ENCODE peak calls at places on chromosomes 11 and 22, in ten cellular contexts. One of them, this sample, is unnamed.
A peak's percentile ranks its signal among the peaks of the same experiment; 100 is the strongest.

GRCh38 chr22:49880281-49880680 is 26.6 kb downstream of the ZBED4 start:
- DNase-seq in body of pancreas: no peak
- DNase-seq in lower leg skin: no peak
- DNase-seq in HCT116: no peak
- DNase-seq in GM12891: peak; percentile 49
- DNase-seq in transverse colon: peak; percentile 18
- DNase-seq in heart left ventricle: no peak
- DNase-seq in A549: no peak
- DNase-seq in spleen: peak; percentile 73
- DNase-seq in ovary: no peak
- DNase-seq in this sample: peak; percentile 16

GRCh38 chr11:19714387-19715363 is 2.0 kb downstream of the NAV2 start:
- DNase-seq in body of pancreas: no peak
- DNase-seq in lower leg skin: no peak
- DNase-seq in HCT116: no peak
- DNase-seq in GM12891: no peak
- DNase-seq in transverse colon: no peak
- DNase-seq in heart left ventricle: peak; percentile 68
- DNase-seq in A549: no peak
- DNase-seq in spleen: no peak
- DNase-seq in ovary: peak; percentile 28
- DNase-seq in this sample: no peak

GRCh38 chr11:1566381-1567051 is 5.6 kb downstream of the DUSP8 start:
- DNase-seq in body of pancreas: no peak
- DNase-seq in lower leg skin: no peak
- DNase-seq in HCT116: no peak
- DNase-seq in GM12891: peak; percentile 15
- DNase-seq in transverse colon: no peak
- DNase-seq in heart left ventricle: no peak
- DNase-seq in A549: no peak
- DNase-seq in spleen: peak; percentile 74
- DNase-seq in ovary: no peak
- DNase-seq in this sample: no peak

GRCh38 chr11:63834532-63835155 is 4.3 kb upstream of the MARK2 start:
- DNase-seq in body of pancreas: no peak
- DNase-seq in lower leg skin: no peak
- DNase-seq in HCT116: no peak
- DNase-seq in GM12891: no peak
- DNase-seq in transverse colon: no peak
- DNase-seq in heart left ventricle: no peak
- DNase-seq in A549: no peak
- DNase-seq in spleen: no peak
- DNase-seq in ovary: no peak
- DNase-seq in this sample: no peak

GRCh38 chr11:62881579-62882427 is 1.1 kb downstream of the SLC3A2 start:
- DNase-seq in body of pancreas: peak; percentile 91
- DNase-seq in lower leg skin: peak; percentile 99
- DNase-seq in HCT116: peak; percentile 90
- DNase-seq in GM12891: no peak
- DNase-seq in transverse colon: peak; percentile 94
- DNase-seq in heart left ventricle: peak; percentile 93
- DNase-seq in A549: peak; percentile 97
- DNase-seq in spleen: peak; percentile 96
- DNase-seq in ovary: peak; percentile 95
- DNase-seq in this sample: peak; percentile 99

GRCh38 chr11:134449713-134450112 is 37.7 kb upstream of the B3GAT1 start:
- DNase-seq in body of pancreas: no peak
- DNase-seq in lower leg skin: no peak
- DNase-seq in HCT116: peak; percentile 4
- DNase-seq in GM12891: no peak
- DNase-seq in transverse colon: no peak
- DNase-seq in heart left ventricle: no peak
- DNase-seq in A549: no peak
- DNase-seq in spleen: no peak
- DNase-seq in ovary: no peak
- DNase-seq in this sample: no peak

GRCh38 chr11:88284306-88285057 is 53.1 kb downstream of the CTSC start:
- DNase-seq in body of pancreas: no peak
- DNase-seq in lower leg skin: no peak
- DNase-seq in HCT116: no peak
- DNase-seq in GM12891: no peak
- DNase-seq in transverse colon: no peak
- DNase-seq in heart left ventricle: no peak
- DNase-seq in A549: no peak
- DNase-seq in spleen: no peak
- DNase-seq in ovary: no peak
- DNase-seq in this sample: no peak

GRCh38 chr11:63553759-63554158 is 9.4 kb downstream of the PLAAT2 start:
- DNase-seq in body of pancreas: no peak
- DNase-seq in lower leg skin: no peak
- DNase-seq in HCT116: no peak
- DNase-seq in GM12891: peak; percentile 56
- DNase-seq in transverse colon: no peak
- DNase-seq in heart left ventricle: no peak
- DNase-seq in A549: no peak
- DNase-seq in spleen: no peak
- DNase-seq in ovary: no peak
- DNase-seq in this sample: no peak

DNA sequence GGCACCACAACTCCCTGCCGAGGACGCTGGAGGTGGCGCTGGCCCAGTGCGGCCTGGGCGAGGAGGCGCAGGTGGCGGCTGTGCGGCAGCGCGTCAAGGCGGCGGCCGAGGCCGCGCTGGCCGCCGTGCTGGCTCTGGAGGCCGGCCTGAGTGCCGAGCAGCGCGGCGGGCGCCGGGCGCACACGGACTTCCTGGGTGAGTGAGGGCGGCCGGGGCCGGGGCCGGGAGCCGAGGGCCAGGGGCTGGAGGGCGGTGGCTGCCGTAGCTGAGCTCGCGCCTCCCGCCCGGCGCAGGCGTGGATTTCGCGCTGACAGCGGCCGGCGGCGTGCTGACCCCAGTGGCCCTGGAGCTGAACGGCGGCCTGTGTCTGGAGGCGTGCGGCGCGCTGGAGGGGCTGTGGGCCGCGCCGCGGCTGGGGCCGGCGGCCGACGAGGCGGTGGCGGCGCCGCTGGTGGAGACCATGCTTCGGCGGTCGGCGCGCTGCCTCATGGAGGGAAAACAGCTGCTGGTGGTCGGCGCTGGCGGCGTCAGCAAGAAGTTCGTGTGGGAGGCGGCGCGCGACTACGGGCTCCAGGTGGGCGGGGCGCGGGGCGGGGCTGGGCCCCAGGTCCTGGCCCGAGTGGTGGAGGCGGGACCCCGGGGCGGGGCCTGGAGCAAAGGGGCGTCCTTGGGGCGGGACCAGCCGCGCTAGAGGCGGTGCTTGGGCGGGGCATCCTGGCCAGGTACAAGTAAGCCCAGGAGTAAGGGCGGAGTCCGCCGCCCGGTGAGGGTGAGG is 5.4 kb downstream of the CARNS1 start:
- DNase-seq in body of pancreas: peak; percentile 99
- DNase-seq in lower leg skin: peak; percentile 95
- DNase-seq in HCT116: peak; percentile 81
- DNase-seq in GM12891: peak; percentile 99
- DNase-seq in transverse colon: peak; percentile 99
- DNase-seq in heart left ventricle: peak; percentile 97
- DNase-seq in A549: peak; percentile 80
- DNase-seq in spleen: peak; percentile 100
- DNase-seq in ovary: peak; percentile 98
- DNase-seq in this sample: peak; percentile 97
- TF ChIP-seq POLR2A in body of pancreas: no peak
- TF ChIP-seq POLR2A in lower leg skin: no peak
- TF ChIP-seq POLR2A in HCT116: no peak
- TF ChIP-seq POLR2A in GM12891: no peak
- TF ChIP-seq POLR2A in transverse colon: peak; percentile 20
- TF ChIP-seq POLR2A in heart left ventricle: peak; percentile 81
- TF ChIP-seq POLR2A in A549: peak; percentile 61
- TF ChIP-seq POLR2A in spleen: peak; percentile 18
- TF ChIP-seq POLR2A in ovary: peak; percentile 59
- TF ChIP-seq POLR2A in this sample: peak; percentile 43

GRCh38 chr11:72721276-72721675 is 30.9 kb downstream of the ARAP1 start:
- DNase-seq in body of pancreas: no peak
- DNase-seq in lower leg skin: no peak
- DNase-seq in HCT116: no peak
- DNase-seq in GM12891: no peak
- DNase-seq in transverse colon: no peak
- DNase-seq in heart left ventricle: peak; percentile 21
- DNase-seq in A549: no peak
- DNase-seq in spleen: no peak
- DNase-seq in ovary: no peak
- DNase-seq in this sample: peak; percentile 36

GRCh38 chr11:72720806-72721205 is 31.4 kb downstream of the ARAP1 start:
- DNase-seq in body of pancreas: no peak
- DNase-seq in lower leg skin: no peak
- DNase-seq in HCT116: no peak
- DNase-seq in GM12891: no peak
- DNase-seq in transverse colon: no peak
- DNase-seq in heart left ventricle: peak; percentile 40
- DNase-seq in A549: no peak
- DNase-seq in spleen: no peak
- DNase-seq in ovary: no peak
- DNase-seq in this sample: no peak

GRCh38 chr11:72723508-72723907 is 28.7 kb downstream of the ARAP1 start:
- DNase-seq in body of pancreas: no peak
- DNase-seq in lower leg skin: no peak
- DNase-seq in HCT116: no peak
- DNase-seq in GM12891: no peak
- DNase-seq in transverse colon: no peak
- DNase-seq in heart left ventricle: no peak
- DNase-seq in A549: no peak
- DNase-seq in spleen: no peak
- DNase-seq in ovary: no peak
- DNase-seq in this sample: no peak

GRCh38 chr11:72721689-72722049 is 30.5 kb downstream of the ARAP1 start:
- DNase-seq in body of pancreas: peak; percentile 47
- DNase-seq in lower leg skin: no peak
- DNase-seq in HCT116: no peak
- DNase-seq in GM12891: no peak
- DNase-seq in transverse colon: peak; percentile 56
- DNase-seq in heart left ventricle: peak; percentile 70
- DNase-seq in A549: no peak
- DNase-seq in spleen: peak; percentile 88
- DNase-seq in ovary: no peak
- DNase-seq in this sample: peak; percentile 70

DNA sequence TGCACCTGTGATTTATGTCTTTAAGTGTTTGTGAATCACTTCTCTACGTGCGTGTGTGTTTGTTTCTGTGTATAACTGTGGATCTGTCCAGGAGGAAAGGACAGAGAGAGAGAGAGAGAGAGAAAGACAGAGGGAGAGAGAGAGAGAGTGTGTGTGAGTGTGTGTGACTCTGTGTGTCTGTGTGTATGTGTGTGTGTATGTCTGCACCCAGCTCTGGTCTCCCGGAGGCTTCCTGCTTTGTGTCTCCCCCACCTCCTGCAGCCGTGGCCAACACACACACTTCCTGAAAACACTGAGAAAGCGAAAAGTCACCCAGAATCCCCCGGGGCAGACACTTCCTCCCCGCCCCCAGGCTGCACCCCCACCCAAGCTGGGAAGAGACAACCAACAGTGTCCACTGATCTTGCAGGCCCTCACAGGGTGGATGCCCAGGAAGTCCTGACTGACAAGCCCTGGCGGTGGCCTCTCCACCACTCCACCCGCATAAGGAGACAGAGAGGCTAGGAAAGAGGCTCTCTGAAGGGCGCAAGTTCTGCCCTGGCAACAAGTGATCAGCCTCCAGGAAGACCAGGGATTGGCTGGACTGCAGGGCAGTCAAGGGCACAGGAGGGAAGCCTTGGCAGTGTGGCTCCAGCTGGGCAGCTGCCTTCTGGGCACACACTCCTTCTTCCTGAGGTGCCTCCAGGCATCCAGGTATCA is 30.0 kb downstream of the ARAP1 start:
- DNase-seq in body of pancreas: peak; percentile 90
- DNase-seq in lower leg skin: peak; percentile 89
- DNase-seq in HCT116: peak; percentile 81
- DNase-seq in GM12891: peak; percentile 90
- DNase-seq in transverse colon: peak; percentile 91
- DNase-seq in heart left ventricle: peak; percentile 92
- DNase-seq in A549: peak; percentile 97
- DNase-seq in spleen: peak; percentile 96
- DNase-seq in ovary: peak; percentile 87
- DNase-seq in this sample: peak; percentile 93
- TF ChIP-seq POLR2A in body of pancreas: peak; percentile 85
- TF ChIP-seq POLR2A in lower leg skin: no peak
- TF ChIP-seq POLR2A in HCT116: peak; percentile 25
- TF ChIP-seq POLR2A in GM12891: peak; percentile 75
- TF ChIP-seq POLR2A in transverse colon: peak; percentile 82
- TF ChIP-seq POLR2A in heart left ventricle: peak; percentile 66
- TF ChIP-seq POLR2A in A549: peak; percentile 54
- TF ChIP-seq POLR2A in spleen: no peak
- TF ChIP-seq POLR2A in ovary: peak; percentile 38
- TF ChIP-seq POLR2A in this sample: peak; percentile 79

GRCh38 chr11:208177-208916 is 839 bp downstream of the RIC8A start:
- DNase-seq in body of pancreas: peak; percentile 80
- DNase-seq in lower leg skin: peak; percentile 63
- DNase-seq in HCT116: peak; percentile 43
- DNase-seq in GM12891: peak; percentile 98
- DNase-seq in transverse colon: peak; percentile 88
- DNase-seq in heart left ventricle: peak; percentile 88
- DNase-seq in A549: peak; percentile 73
- DNase-seq in spleen: peak; percentile 97
- DNase-seq in ovary: peak; percentile 79
- DNase-seq in this sample: peak; percentile 92

GRCh38 chr11:208917-209260 is 1.4 kb downstream of the RIC8A start:
- DNase-seq in body of pancreas: no peak
- DNase-seq in lower leg skin: no peak
- DNase-seq in HCT116: no peak
- DNase-seq in GM12891: no peak
- DNase-seq in transverse colon: no peak
- DNase-seq in heart left ventricle: no peak
- DNase-seq in A549: peak; percentile 18
- DNase-seq in spleen: no peak
- DNase-seq in ovary: peak; percentile 65
- DNase-seq in this sample: no peak

GRCh38 chr11:210803-211180 is 3.3 kb downstream of the RIC8A start:
- DNase-seq in body of pancreas: no peak
- DNase-seq in lower leg skin: no peak
- DNase-seq in HCT116: no peak
- DNase-seq in GM12891: no peak
- DNase-seq in transverse colon: no peak
- DNase-seq in heart left ventricle: no peak
- DNase-seq in A549: no peak
- DNase-seq in spleen: no peak
- DNase-seq in ovary: no peak
- DNase-seq in this sample: no peak

GRCh38 chr11:210122-210802 is 2.8 kb downstream of the RIC8A start:
- DNase-seq in body of pancreas: peak; percentile 10
- DNase-seq in lower leg skin: no peak
- DNase-seq in HCT116: no peak
- DNase-seq in GM12891: no peak
- DNase-seq in transverse colon: no peak
- DNase-seq in heart left ventricle: no peak
- DNase-seq in A549: peak; percentile 29
- DNase-seq in spleen: no peak
- DNase-seq in ovary: peak; percentile 24
- DNase-seq in this sample: no peak

GRCh38 chr11:209275-210121 is 2.0 kb downstream of the RIC8A start:
- DNase-seq in body of pancreas: peak; percentile 19
- DNase-seq in lower leg skin: no peak
- DNase-seq in HCT116: no peak
- DNase-seq in GM12891: no peak
- DNase-seq in transverse colon: no peak
- DNase-seq in heart left ventricle: no peak
- DNase-seq in A549: peak; percentile 28
- DNase-seq in spleen: peak; percentile 86
- DNase-seq in ovary: peak; percentile 42
- DNase-seq in this sample: no peak
- TF ChIP-seq POLR2A in body of pancreas: no peak
- TF ChIP-seq POLR2A in lower leg skin: no peak
- TF ChIP-seq POLR2A in HCT116: no peak
- TF ChIP-seq POLR2A in GM12891: no peak
- TF ChIP-seq POLR2A in transverse colon: no peak
- TF ChIP-seq POLR2A in heart left ventricle: no peak
- TF ChIP-seq POLR2A in A549: no peak
- TF ChIP-seq POLR2A in spleen: no peak
- TF ChIP-seq POLR2A in ovary: no peak
- TF ChIP-seq POLR2A in this sample: no peak

DNA sequence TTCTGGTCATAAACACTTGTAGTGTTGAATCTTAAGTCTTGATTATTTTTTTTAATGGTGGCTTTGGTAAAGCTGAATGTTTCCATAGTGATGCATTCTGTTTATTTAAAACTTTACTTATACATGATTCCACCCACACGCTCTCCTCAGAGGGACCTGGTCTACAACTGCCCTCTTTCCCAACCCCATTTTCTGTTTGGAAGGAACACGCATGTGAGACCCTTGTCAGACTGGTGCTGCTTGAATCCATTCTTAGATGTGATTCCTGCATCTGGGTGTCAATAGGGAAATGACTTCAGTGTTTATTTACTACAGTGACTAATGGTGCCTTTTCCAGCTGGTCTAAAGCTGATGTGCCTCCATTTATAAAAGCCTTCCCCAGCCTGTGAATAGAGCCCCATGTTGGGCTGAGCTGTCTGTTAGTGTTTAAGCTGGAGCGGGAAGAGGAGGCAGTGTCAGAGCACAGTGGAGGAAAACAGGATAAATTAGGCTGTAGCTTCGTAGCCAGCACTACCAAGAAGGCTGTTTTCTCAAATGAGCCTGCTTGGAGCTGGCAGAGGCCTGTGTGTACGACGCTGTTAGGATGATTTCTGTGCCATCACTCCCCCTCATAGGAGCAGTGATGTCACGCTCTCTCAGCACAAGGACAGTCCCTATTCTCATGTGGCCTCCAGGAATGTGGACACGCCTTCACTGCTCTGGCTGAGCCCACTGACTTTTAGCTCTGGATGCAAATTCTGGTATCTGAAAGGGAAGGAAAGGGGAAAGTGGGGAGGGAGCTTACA is 18.9 kb upstream of the C11orf96 start:
- DNase-seq in body of pancreas: no peak
- DNase-seq in lower leg skin: peak; percentile 73
- DNase-seq in HCT116: no peak
- DNase-seq in GM12891: no peak
- DNase-seq in transverse colon: no peak
- DNase-seq in heart left ventricle: peak; percentile 70
- DNase-seq in A549: no peak
- DNase-seq in spleen: no peak
- DNase-seq in ovary: peak; percentile 71
- DNase-seq in this sample: no peak
- TF ChIP-seq POLR2A in body of pancreas: no peak
- TF ChIP-seq POLR2A in lower leg skin: no peak
- TF ChIP-seq POLR2A in HCT116: no peak
- TF ChIP-seq POLR2A in GM12891: no peak
- TF ChIP-seq POLR2A in transverse colon: no peak
- TF ChIP-seq POLR2A in heart left ventricle: no peak
- TF ChIP-seq POLR2A in A549: no peak
- TF ChIP-seq POLR2A in spleen: no peak
- TF ChIP-seq POLR2A in ovary: no peak
- TF ChIP-seq POLR2A in this sample: no peak